ENCODE peak calls at places on chromosomes 11 and 22, in six cellular contexts. J, I, A, Y, N and W are unnamed samples. For H3K4me1, the result is how much of the 10 kb centered on the place peaks cover.

GRCh38 chr11:55707029-55707428 is 45.0 kb downstream of the OR4C6 start:
- DNase-seq in J (peak), I (no peak), A (peak), Y (no peak), N (no peak), W (no peak)

GRCh38 chr22:21921729-21922128 is 30.9 kb downstream of the PPM1F start:
- DNase-seq in J (no peak), I (peak), A (no peak), Y (no peak), N (no peak), W (no peak)

GRCh38 chr22:34950480-34950879 is 115.5 kb upstream of the ISX start:
- DNase-seq in J (no peak), I (no peak), A (no peak), Y (no peak), N (no peak), W (no peak)

GRCh38 chr22:27258773-27259172 is 542.8 kb downstream of the MN1 start:
- DNase-seq in J (no peak), I (no peak), A (peak), Y (no peak), N (no peak), W (no peak)

GRCh38 chr11:14642873-14643696 is 519 bp upstream of the PDE3B start:
- DNase-seq in J (peak), I (no peak), A (peak), Y (peak), N (no peak), W (no peak)

GRCh38 chr11:43579171-43579918 is 101.2 kb upstream of the HSD17B12 start:
- DNase-seq in J (peak), I (no peak), A (peak), Y (no peak), N (no peak), W (no peak)

GRCh38 chr22:23305922-23306374 is 125.6 kb downstream of the BCR start:
- DNase-seq in J (no peak), I (peak), A (no peak), Y (peak), N (peak), W (peak)

GRCh38 chr11:121591405-121592033 is 138.8 kb upstream of the SORL1-AS1 start:
- DNase-seq in J (peak), I (peak), A (peak), Y (peak), N (peak), W (peak)

GRCh38 chr11:9834281-9834680 is 170.4 kb downstream of the SWAP70 start:
- DNase-seq in J (no peak), I (no peak), A (no peak), Y (no peak), N (no peak), W (no peak)

GRCh38 chr11:123585206-123585605 is 69.2 kb downstream of the SCN3B start:
- DNase-seq in J (no peak), I (no peak), A (no peak), Y (peak), N (peak), W (no peak)

GRCh38 chr11:64444838-64445441 is 86.0 kb downstream of the RPS6KA4 start:
- DNase-seq in J (peak), I (peak), A (peak), Y (no peak), N (no peak), W (no peak)

GRCh38 chr11:116118138-116118470 is 613.9 kb upstream of the CADM1 start:
- DNase-seq in J (no peak), I (no peak), A (no peak), Y (no peak), N (no peak), W (no peak)

GRCh38 chr11:8019671-8020597 is 32.8 kb downstream of the EIF3F start:
- DNase-seq in J (no peak), I (peak), A (no peak), Y (no peak), N (no peak), W (no peak)

GRCh38 chr11:68905421-68906360 is 2.0 kb downstream of the IGHMBP2 start:
- DNase-seq in J (no peak), I (no peak), A (no peak), Y (no peak), N (no peak), W (no peak)

GRCh38 chr11:32500001-32500400 is 64.7 kb upstream of the WT1 start:
- DNase-seq in J (no peak), I (peak), A (no peak), Y (no peak), N (no peak), W (no peak)

GRCh38 chr11:456533-456932 is 6.5 kb downstream of the PTDSS2 start:
- DNase-seq in J (no peak), I (no peak), A (no peak), Y (no peak), N (no peak), W (no peak)

GRCh38 chr11:33999393-33999792 is 52.1 kb upstream of the CAPRIN1 start:
- DNase-seq in J (no peak), I (no peak), A (no peak), Y (no peak), N (no peak), W (no peak)

GRCh38 chr11:57566564-57567209 is 785 bp downstream of the UBE2L6 start:
- DNase-seq in J (no peak), I (no peak), A (no peak), Y (no peak), N (no peak), W (no peak)

GRCh38 chr11:19820100-19820499 is 107.5 kb downstream of the NAV2 start:
- DNase-seq in J (no peak), I (no peak), A (no peak), Y (no peak), N (no peak), W (no peak)

GRCh38 chr11:64035581-64035980 is at the start of gene FLRT1:
- DNase-seq in J (no peak), I (no peak), A (no peak), Y (no peak), N (no peak), W (no peak)

GRCh38 chr11:46352063-46352841 is 5.0 kb downstream of the DGKZ start:
- DNase-seq in J (peak), I (peak), A (peak), Y (peak), N (peak), W (no peak)

GRCh38 chr11:33437529-33437928 is 180.3 kb downstream of the HIPK3 start:
- DNase-seq in J (no peak), I (no peak), A (no peak), Y (no peak), N (no peak), W (no peak)

GRCh38 chr11:29627541-29627940 is 389.3 kb downstream of the KCNA4 start:
- DNase-seq in J (no peak), I (no peak), A (no peak), Y (no peak), N (no peak), W (no peak)

GRCh38 chr11:85076535-85077330 is 550.4 kb downstream of the DLG2 start:
- DNase-seq in J (no peak), I (no peak), A (no peak), Y (no peak), N (no peak), W (no peak)

GRCh38 chr22:27074016-27074415 is 416.6 kb downstream of the MIAT start:
- DNase-seq in J (no peak), I (no peak), A (no peak), Y (no peak), N (no peak), W (no peak)

GRCh38 chr22:38505595-38506117 is 455 bp downstream of the DDX17 start:
- DNase-seq in J (peak), I (peak), A (peak), Y (peak), N (peak), W (peak)

GRCh38 chr11:111384494-111384893 is 5.4 kb upstream of the POU2AF1 start:
- DNase-seq in J (no peak), I (no peak), A (no peak), Y (no peak), N (no peak), W (no peak)

GRCh38 chr11:10041803-10042202 is 252.2 kb downstream of the SBF2 start:
- DNase-seq in J (no peak), I (no peak), A (no peak), Y (no peak), N (no peak), W (no peak)

GRCh38 chr11:35953081-35953480 is 9.2 kb downstream of the LDLRAD3 start:
- DNase-seq in J (no peak), I (peak), A (no peak), Y (no peak), N (no peak), W (no peak)

DNA sequence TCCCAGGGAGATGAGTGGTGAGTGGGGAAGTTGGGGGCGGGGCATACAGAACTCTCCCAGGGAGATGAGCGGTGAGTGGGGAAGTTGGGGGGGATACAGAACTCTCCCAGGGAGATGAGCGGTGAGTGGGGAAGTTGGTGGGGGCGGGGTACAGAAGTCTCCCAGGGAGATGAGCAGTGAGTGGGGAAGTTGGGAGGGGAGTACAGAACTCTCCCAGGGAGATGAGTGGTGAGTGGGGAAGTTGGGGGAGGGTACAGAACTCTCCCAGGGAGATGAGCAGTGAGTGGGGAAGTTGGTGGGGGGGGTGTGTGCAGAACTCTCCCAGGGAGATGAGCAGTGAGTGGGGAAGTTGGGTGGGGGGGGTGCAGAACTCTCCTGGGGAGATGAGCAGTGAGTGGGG is 186.6 kb downstream of the SHANK2 start:
- DNase-seq in J (no peak), I (no peak), A (no peak), Y (no peak), N (no peak), W (no peak)
- H3K4me1 ChIP-seq in J (under half), I (under half), A (under half), Y (under half), N (under half), W (under half)

GRCh38 chr11:6655020-6655789 is 404 bp downstream of the DCHS1 start:
- DNase-seq in J (no peak), I (peak), A (no peak), Y (no peak), N (no peak), W (no peak)
- TF ChIP-seq EP300 in J (no peak), I (no peak), A (no peak), Y (no peak), N (no peak), W (no peak)

DNA sequence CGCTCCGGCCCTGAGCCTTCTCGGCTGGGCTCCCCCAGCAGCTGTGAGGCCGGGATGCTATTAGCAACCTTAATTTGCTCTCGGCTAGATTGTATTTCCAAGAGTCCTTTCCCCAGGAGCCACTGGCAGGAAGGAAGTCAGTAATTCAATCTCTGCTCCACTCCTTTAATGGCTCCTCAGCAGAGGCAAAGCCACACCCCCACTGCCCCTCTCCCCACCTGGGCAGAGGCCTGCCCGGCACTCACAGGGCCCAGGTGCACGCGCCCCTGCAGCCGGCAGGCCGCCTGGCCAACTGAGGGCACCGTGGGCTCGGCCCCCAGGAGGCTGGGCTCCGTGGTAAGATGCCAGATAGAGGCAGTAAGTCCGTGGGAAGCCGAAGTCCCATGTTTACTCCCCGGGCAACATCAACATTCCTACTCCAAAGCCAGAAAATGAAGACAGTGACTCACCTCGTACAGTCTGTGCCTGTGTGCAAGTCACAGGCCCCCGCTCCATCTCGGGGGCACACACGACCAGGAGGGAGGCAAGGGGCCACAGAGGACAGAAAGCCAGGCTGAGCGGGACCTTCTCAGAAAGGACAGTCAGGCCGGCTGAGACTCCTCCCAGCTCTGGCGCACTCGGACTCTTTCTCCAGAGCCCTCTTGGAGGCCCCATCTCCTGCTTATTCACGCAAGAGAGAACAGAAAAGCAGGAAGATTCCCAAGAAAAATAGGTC is 5.1 kb downstream of the IGSF9B start:
- DNase-seq in J (no peak), I (peak), A (no peak), Y (no peak), N (no peak), W (no peak)
- H3K4me1 ChIP-seq in J (under half), I (under half), A (under half), Y (under half), N (half or more), W (under half)

DNA sequence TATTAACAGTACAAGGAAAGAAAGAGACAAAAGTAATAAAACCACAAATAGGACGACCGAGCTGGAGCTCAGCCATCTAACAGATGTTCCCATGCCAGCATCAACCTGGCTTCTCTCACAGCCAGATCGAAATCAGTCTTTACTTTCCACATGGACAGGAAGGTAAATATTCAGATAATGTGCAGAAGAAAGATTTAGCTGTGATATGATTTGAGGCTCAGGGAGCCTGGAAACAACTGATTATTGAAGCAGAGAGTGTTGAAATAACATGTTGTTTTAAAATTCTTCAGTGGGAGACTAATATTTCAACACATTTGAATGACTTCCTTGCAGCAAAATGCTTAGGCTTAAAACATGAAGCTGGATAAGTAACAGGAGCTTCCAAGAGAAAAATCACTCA is 546.8 kb downstream of the ETS1 start:
- DNase-seq in J (no peak), I (no peak), A (no peak), Y (no peak), N (no peak), W (no peak)
- TF ChIP-seq EP300 in J (no peak), I (no peak), A (no peak), Y (no peak), N (no peak), W (no peak)

DNA sequence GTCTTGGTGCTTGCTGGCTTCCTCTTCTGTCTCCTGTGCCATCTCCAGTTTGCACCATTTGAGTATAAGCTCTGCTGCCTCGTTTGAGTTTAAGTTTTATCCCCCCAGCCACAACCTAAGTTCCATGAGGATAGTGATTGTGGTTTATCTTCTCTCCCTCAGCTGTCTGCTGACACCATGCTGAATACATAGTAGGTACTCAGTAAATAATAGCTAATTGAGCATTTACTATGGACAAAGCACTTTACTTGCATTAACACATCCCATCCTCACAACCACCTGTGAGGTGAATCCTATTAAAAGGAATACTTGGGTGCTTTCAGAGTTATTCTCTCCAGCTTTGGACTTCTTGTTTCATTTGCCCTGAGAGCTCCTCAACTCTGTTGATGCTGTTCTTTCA is 26.9 kb downstream of the ZBTB16 start:
- DNase-seq in J (no peak), I (no peak), A (no peak), Y (no peak), N (no peak), W (no peak)
- H3K4me1 ChIP-seq in J (under half), I (under half), A (under half), Y (under half), N (half or more), W (under half)

GRCh38 chr11:24453129-24453723 is 43.6 kb upstream of the LUZP2 start:
- DNase-seq in J (no peak), I (no peak), A (no peak), Y (no peak), N (no peak), W (no peak)
- TF ChIP-seq EP300 in J (no peak), I (no peak), A (no peak), Y (no peak), N (no peak), W (no peak)